ENCODE peak calls at places on chromosomes 12 and 14, in ten cellular contexts. One of them, this sample, is unnamed.
A peak's percentile ranks its signal among the peaks of the same experiment; 100 is the strongest.

GRCh38 chr12:56658921-56659320 is 13.1 kb upstream of the ATP5F1B start:
- DNase-seq in activated CD8-positive, alpha-beta memory T cell treated with anti-CD3 and anti-CD28 coated beads for 24 hours: no peak
- DNase-seq in NCI-H2081: no peak
- DNase-seq in bronchial epithelial cell: no peak
- DNase-seq in ELR: no peak
- DNase-seq in HEK293T: no peak
- DNase-seq in MG63: no peak
- DNase-seq in adipocyte: no peak
- DNase-seq in sigmoid colon: no peak
- DNase-seq in ascending aorta: no peak
- DNase-seq in this sample: no peak

GRCh38 chr12:79508622-79509021 is 182.1 kb downstream of the PAWR start:
- DNase-seq in bronchial epithelial cell: no peak
- DNase-seq in MG63: no peak
- DNase-seq in sigmoid colon: no peak
- DNase-seq in activated CD8-positive, alpha-beta memory T cell treated with anti-CD3 and anti-CD28 coated beads for 24 hours: no peak
- DNase-seq in NCI-H2081: no peak
- DNase-seq in adipocyte: no peak
- DNase-seq in ascending aorta: no peak
- DNase-seq in ELR: no peak
- DNase-seq in HEK293T: no peak
- DNase-seq in this sample: no peak

GRCh38 chr14:20278414-20278813 is 27.3 kb downstream of the TTC5 start:
- DNase-seq in bronchial epithelial cell: peak; percentile 44
- DNase-seq in ELR: peak; percentile 41
- DNase-seq in NCI-H2081: no peak
- DNase-seq in adipocyte: no peak
- DNase-seq in sigmoid colon: no peak
- DNase-seq in HEK293T: no peak
- DNase-seq in MG63: no peak
- DNase-seq in ascending aorta: no peak
- DNase-seq in activated CD8-positive, alpha-beta memory T cell treated with anti-CD3 and anti-CD28 coated beads for 24 hours: no peak
- DNase-seq in this sample: no peak

GRCh38 chr12:88520436-88520820 is 59.8 kb downstream of the KITLG start:
- DNase-seq in sigmoid colon: no peak
- DNase-seq in activated CD8-positive, alpha-beta memory T cell treated with anti-CD3 and anti-CD28 coated beads for 24 hours: no peak
- DNase-seq in ascending aorta: no peak
- DNase-seq in ELR: no peak
- DNase-seq in MG63: no peak
- DNase-seq in NCI-H2081: no peak
- DNase-seq in HEK293T: no peak
- DNase-seq in adipocyte: peak; percentile 12
- DNase-seq in bronchial epithelial cell: no peak
- DNase-seq in this sample: no peak

GRCh38 chr12:103665971-103666370 is 78.9 kb downstream of the STAB2 start:
- DNase-seq in HEK293T: no peak
- DNase-seq in bronchial epithelial cell: no peak
- DNase-seq in MG63: no peak
- DNase-seq in ascending aorta: no peak
- DNase-seq in ELR: no peak
- DNase-seq in adipocyte: no peak
- DNase-seq in sigmoid colon: no peak
- DNase-seq in activated CD8-positive, alpha-beta memory T cell treated with anti-CD3 and anti-CD28 coated beads for 24 hours: no peak
- DNase-seq in NCI-H2081: no peak
- DNase-seq in this sample: peak; percentile 13

GRCh38 chr12:85509081-85509856 is 229.2 kb downstream of the ALX1 start:
- DNase-seq in NCI-H2081: no peak
- DNase-seq in ELR: no peak
- DNase-seq in sigmoid colon: no peak
- DNase-seq in adipocyte: no peak
- DNase-seq in HEK293T: no peak
- DNase-seq in activated CD8-positive, alpha-beta memory T cell treated with anti-CD3 and anti-CD28 coated beads for 24 hours: no peak
- DNase-seq in bronchial epithelial cell: no peak
- DNase-seq in ascending aorta: no peak
- DNase-seq in MG63: no peak
- DNase-seq in this sample: no peak

GRCh38 chr14:70555890-70556289 is 21.1 kb upstream of the ADAM20 start:
- DNase-seq in activated CD8-positive, alpha-beta memory T cell treated with anti-CD3 and anti-CD28 coated beads for 24 hours: no peak
- DNase-seq in MG63: no peak
- DNase-seq in ELR: peak; percentile 8
- DNase-seq in sigmoid colon: no peak
- DNase-seq in ascending aorta: no peak
- DNase-seq in NCI-H2081: no peak
- DNase-seq in HEK293T: no peak
- DNase-seq in bronchial epithelial cell: peak; percentile 26
- DNase-seq in adipocyte: no peak
- DNase-seq in this sample: no peak

GRCh38 chr12:47828967-47829482 is 9.3 kb upstream of the HDAC7 start:
- DNase-seq in adipocyte: peak; percentile 86
- DNase-seq in ELR: peak; percentile 83
- DNase-seq in MG63: peak; percentile 63
- DNase-seq in HEK293T: no peak
- DNase-seq in sigmoid colon: peak; percentile 96
- DNase-seq in NCI-H2081: no peak
- DNase-seq in ascending aorta: peak; percentile 92
- DNase-seq in bronchial epithelial cell: peak; percentile 88
- DNase-seq in activated CD8-positive, alpha-beta memory T cell treated with anti-CD3 and anti-CD28 coated beads for 24 hours: no peak
- DNase-seq in this sample: peak; percentile 50

GRCh38 chr14:98606816-98607215 is 665.2 kb downstream of the BCL11B start:
- DNase-seq in MG63: no peak
- DNase-seq in NCI-H2081: no peak
- DNase-seq in HEK293T: no peak
- DNase-seq in ELR: no peak
- DNase-seq in activated CD8-positive, alpha-beta memory T cell treated with anti-CD3 and anti-CD28 coated beads for 24 hours: peak; percentile 49
- DNase-seq in sigmoid colon: no peak
- DNase-seq in bronchial epithelial cell: no peak
- DNase-seq in ascending aorta: no peak
- DNase-seq in adipocyte: no peak
- DNase-seq in this sample: no peak

GRCh38 chr14:89060191-89060590 is 235.7 kb downstream of the TTC8 start:
- DNase-seq in sigmoid colon: no peak
- DNase-seq in adipocyte: no peak
- DNase-seq in HEK293T: no peak
- DNase-seq in NCI-H2081: no peak
- DNase-seq in ELR: no peak
- DNase-seq in bronchial epithelial cell: no peak
- DNase-seq in ascending aorta: no peak
- DNase-seq in activated CD8-positive, alpha-beta memory T cell treated with anti-CD3 and anti-CD28 coated beads for 24 hours: no peak
- DNase-seq in MG63: peak; percentile 3
- DNase-seq in this sample: no peak

GRCh38 chr14:22838631-22839041 is 2.3 kb downstream of the MMP14 start:
- DNase-seq in bronchial epithelial cell: peak; percentile 44
- DNase-seq in ELR: peak; percentile 70
- DNase-seq in adipocyte: peak; percentile 66
- DNase-seq in sigmoid colon: no peak
- DNase-seq in MG63: peak; percentile 28
- DNase-seq in NCI-H2081: no peak
- DNase-seq in HEK293T: no peak
- DNase-seq in ascending aorta: peak; percentile 69
- DNase-seq in activated CD8-positive, alpha-beta memory T cell treated with anti-CD3 and anti-CD28 coated beads for 24 hours: no peak
- DNase-seq in this sample: no peak

GRCh38 chr14:103126873-103127304 is 3.6 kb downstream of the TNFAIP2 start:
- DNase-seq in adipocyte: peak; percentile 66
- DNase-seq in ELR: no peak
- DNase-seq in HEK293T: peak; percentile 49
- DNase-seq in ascending aorta: no peak
- DNase-seq in NCI-H2081: peak; percentile 75
- DNase-seq in MG63: no peak
- DNase-seq in activated CD8-positive, alpha-beta memory T cell treated with anti-CD3 and anti-CD28 coated beads for 24 hours: no peak
- DNase-seq in sigmoid colon: peak; percentile 73
- DNase-seq in bronchial epithelial cell: peak; percentile 54
- DNase-seq in this sample: peak; percentile 85

GRCh38 chr12:72285861-72286260 is 13.7 kb downstream of the TRHDE start:
- DNase-seq in NCI-H2081: no peak
- DNase-seq in adipocyte: no peak
- DNase-seq in sigmoid colon: no peak
- DNase-seq in ELR: no peak
- DNase-seq in bronchial epithelial cell: no peak
- DNase-seq in HEK293T: no peak
- DNase-seq in MG63: no peak
- DNase-seq in ascending aorta: no peak
- DNase-seq in activated CD8-positive, alpha-beta memory T cell treated with anti-CD3 and anti-CD28 coated beads for 24 hours: no peak
- DNase-seq in this sample: no peak

GRCh38 chr12:116698131-116698495 is 39.8 kb downstream of the SPRING1 start:
- DNase-seq in NCI-H2081: no peak
- DNase-seq in HEK293T: no peak
- DNase-seq in adipocyte: no peak
- DNase-seq in MG63: no peak
- DNase-seq in ascending aorta: no peak
- DNase-seq in ELR: no peak
- DNase-seq in activated CD8-positive, alpha-beta memory T cell treated with anti-CD3 and anti-CD28 coated beads for 24 hours: no peak
- DNase-seq in bronchial epithelial cell: peak; percentile 58
- DNase-seq in sigmoid colon: no peak
- DNase-seq in this sample: no peak

GRCh38 chr14:31582286-31582691 is 21.1 kb downstream of the NUBPL start:
- DNase-seq in activated CD8-positive, alpha-beta memory T cell treated with anti-CD3 and anti-CD28 coated beads for 24 hours: no peak
- DNase-seq in NCI-H2081: no peak
- DNase-seq in MG63: peak; percentile 7
- DNase-seq in ELR: no peak
- DNase-seq in ascending aorta: no peak
- DNase-seq in adipocyte: peak; percentile 49
- DNase-seq in bronchial epithelial cell: no peak
- DNase-seq in sigmoid colon: no peak
- DNase-seq in HEK293T: no peak
- DNase-seq in this sample: no peak

GRCh38 chr12:48999371-49000131 is at the start of gene DDN:
- DNase-seq in ELR: peak; percentile 60
- DNase-seq in activated CD8-positive, alpha-beta memory T cell treated with anti-CD3 and anti-CD28 coated beads for 24 hours: peak; percentile 76
- DNase-seq in sigmoid colon: no peak
- DNase-seq in adipocyte: peak; percentile 42
- DNase-seq in NCI-H2081: peak; percentile 64
- DNase-seq in MG63: no peak
- DNase-seq in HEK293T: peak; percentile 55
- DNase-seq in ascending aorta: no peak
- DNase-seq in bronchial epithelial cell: no peak
- DNase-seq in this sample: peak; percentile 67

GRCh38 chr14:67618617-67619063 is 1.1 kb upstream of the ARG2 start:
- DNase-seq in ELR: peak; percentile 88
- DNase-seq in ascending aorta: no peak
- DNase-seq in NCI-H2081: peak; percentile 6
- DNase-seq in adipocyte: peak; percentile 94
- DNase-seq in HEK293T: peak; percentile 49
- DNase-seq in MG63: no peak
- DNase-seq in bronchial epithelial cell: peak; percentile 69
- DNase-seq in sigmoid colon: no peak
- DNase-seq in activated CD8-positive, alpha-beta memory T cell treated with anti-CD3 and anti-CD28 coated beads for 24 hours: no peak
- DNase-seq in this sample: peak; percentile 18

GRCh38 chr14:63986789-63987533 is 134.2 kb downstream of the SYNE2 start:
- DNase-seq in sigmoid colon: no peak
- DNase-seq in activated CD8-positive, alpha-beta memory T cell treated with anti-CD3 and anti-CD28 coated beads for 24 hours: no peak
- DNase-seq in adipocyte: peak; percentile 92
- DNase-seq in ascending aorta: no peak
- DNase-seq in bronchial epithelial cell: peak; percentile 81
- DNase-seq in ELR: peak; percentile 61
- DNase-seq in MG63: no peak
- DNase-seq in NCI-H2081: no peak
- DNase-seq in HEK293T: no peak
- DNase-seq in this sample: no peak

GRCh38 chr14:30317729-30318128 is 241.2 kb upstream of the G2E3 start:
- DNase-seq in ascending aorta: no peak
- DNase-seq in adipocyte: no peak
- DNase-seq in MG63: no peak
- DNase-seq in NCI-H2081: no peak
- DNase-seq in activated CD8-positive, alpha-beta memory T cell treated with anti-CD3 and anti-CD28 coated beads for 24 hours: no peak
- DNase-seq in ELR: no peak
- DNase-seq in HEK293T: no peak
- DNase-seq in sigmoid colon: no peak
- DNase-seq in bronchial epithelial cell: no peak
- DNase-seq in this sample: no peak

GRCh38 chr12:11954181-11954580 is 116.6 kb upstream of the BCL2L14 start:
- DNase-seq in ascending aorta: no peak
- DNase-seq in ELR: no peak
- DNase-seq in HEK293T: no peak
- DNase-seq in MG63: no peak
- DNase-seq in NCI-H2081: no peak
- DNase-seq in bronchial epithelial cell: no peak
- DNase-seq in sigmoid colon: no peak
- DNase-seq in adipocyte: no peak
- DNase-seq in activated CD8-positive, alpha-beta memory T cell treated with anti-CD3 and anti-CD28 coated beads for 24 hours: no peak
- DNase-seq in this sample: no peak